ENCODE peak calls at places on chromosomes 13 and 19, in ten cellular contexts. A, C, X, P, L, J, S, H, Q and R are unnamed samples.
A peak's percentile ranks its signal among the peaks of the same experiment; 100 is the strongest.

GRCh38 chr19:54145541-54146158 is 8.1 kb downstream of the CNOT3 start:
- DNase-seq in J (no peak), H (no peak), L (no peak), X (no peak), C (no peak), Q (no peak), S (no peak), P (no peak), A (no peak), R (no peak)

GRCh38 chr19:23255700-23256099 is 5.5 kb upstream of the ZNF724 start:
- DNase-seq in P (no peak), A (no peak), J (no peak), L (no peak), X (no peak), C (no peak), S (no peak), H (no peak), Q (no peak), R (no peak)

GRCh38 chr13:109821038-109821545 is 34.7 kb upstream of the IRS2 start:
- DNase-seq in A (no peak), C (no peak), H (no peak), X (no peak), S (no peak), Q (no peak), J (no peak), L (peak; percentile 66), P (no peak), R (no peak)

GRCh38 chr13:72542241-72542640 is 185.2 kb downstream of the MZT1 start:
- DNase-seq in P (no peak), J (no peak), C (no peak), Q (no peak), H (no peak), L (no peak), X (no peak), A (no peak), S (no peak), R (no peak)

GRCh38 chr19:7979011-7979410 is 26.4 kb downstream of the ELAVL1 start:
- DNase-seq in H (no peak), X (no peak), P (no peak), C (no peak), J (no peak), A (no peak), Q (no peak), L (no peak), S (no peak), R (no peak)

GRCh38 chr19:42794751-42795150 is 29.3 kb upstream of the PSG8 start:
- DNase-seq in C (no peak), H (no peak), A (no peak), L (no peak), S (no peak), Q (no peak), X (no peak), J (no peak), P (no peak), R (no peak)

GRCh38 chr13:80274643-80275042 is 66.3 kb downstream of the SPRY2 start:
- DNase-seq in A (peak; percentile 36), J (no peak), P (no peak), C (no peak), H (no peak), L (no peak), S (no peak), Q (no peak), X (no peak), R (no peak)

GRCh38 chr19:43664008-43664407 is 6.0 kb downstream of the PLAUR start:
- DNase-seq in H (no peak), X (no peak), A (no peak), S (peak; percentile 33), J (no peak), L (no peak), Q (no peak), P (peak; percentile 64), C (no peak), R (no peak)

GRCh38 chr19:10514211-10515145 is 2.8 kb downstream of the S1PR5 start:
- DNase-seq in S (no peak), J (no peak), X (no peak), A (no peak), H (no peak), C (no peak), P (peak; percentile 48), Q (no peak), L (no peak), R (no peak)

GRCh38 chr13:51396352-51396751 is 56.5 kb downstream of the INTS6 start:
- DNase-seq in C (no peak), X (no peak), J (peak; percentile 49), P (no peak), Q (no peak), A (no peak), H (no peak), L (no peak), S (no peak), R (no peak)

GRCh38 chr13:26785845-26786630 is 25.5 kb upstream of the GPR12 start:
- DNase-seq in H (peak; percentile 17), Q (no peak), C (no peak), X (no peak), S (peak; percentile 14), P (peak; percentile 61), J (no peak), L (no peak), A (no peak), R (no peak)

GRCh38 chr19:49157445-49158224 is at the start of gene TRPM4:
- DNase-seq in H (no peak), J (peak; percentile 74), C (no peak), Q (no peak), X (peak; percentile 80), A (peak; percentile 92), L (peak; percentile 74), S (peak; percentile 97), P (peak; percentile 49), R (peak; percentile 87)

GRCh38 chr13:52849727-52850395 is 1.4 kb upstream of the PCDH8 start:
- DNase-seq in S (no peak), Q (no peak), C (no peak), A (no peak), J (no peak), X (no peak), H (no peak), L (no peak), P (no peak), R (no peak)

GRCh38 chr13:60120617-60121016 is 43.1 kb downstream of the DIAPH3 start:
- DNase-seq in Q (no peak), X (no peak), A (no peak), L (no peak), S (no peak), P (no peak), H (no peak), J (no peak), C (no peak), R (no peak)

GRCh38 chr19:45215391-45216191 is 29.6 kb downstream of the EXOC3L2 start:
- DNase-seq in X (no peak), A (peak; percentile 50), Q (no peak), P (no peak), L (peak; percentile 28), H (no peak), S (peak; percentile 17), J (no peak), C (no peak), R (no peak)

GRCh38 chr13:30872195-30872594 is 33.9 kb upstream of the MEDAG start:
- DNase-seq in L (no peak), X (no peak), P (no peak), J (no peak), Q (no peak), H (no peak), A (no peak), C (no peak), S (no peak), R (no peak)

GRCh38 chr19:42178791-42179500 is 38.5 kb downstream of the DEDD2 start:
- DNase-seq in C (no peak), P (no peak), H (no peak), L (no peak), S (no peak), X (no peak), J (no peak), Q (no peak), A (no peak), R (no peak)

GRCh38 chr19:53847555-53847954 is 20.1 kb upstream of the MYADM start:
- DNase-seq in L (no peak), P (no peak), C (no peak), H (no peak), S (no peak), J (no peak), A (no peak), Q (no peak), X (no peak), R (no peak)

GRCh38 chr19:42250666-42251531 is 4.0 kb downstream of the ERF start:
- DNase-seq in J (peak; percentile 68), P (no peak), A (peak; percentile 39), L (no peak), Q (no peak), H (no peak), C (no peak), S (no peak), X (peak; percentile 49), R (no peak)

GRCh38 chr19:47661571-47661970 is 51.7 kb upstream of the EHD2 start:
- DNase-seq in L (no peak), C (no peak), H (no peak), Q (no peak), J (no peak), X (no peak), S (no peak), P (no peak), A (no peak), R (no peak)

GRCh38 chr13:80239571-80240255 is 101.2 kb downstream of the SPRY2 start:
- DNase-seq in Q (no peak), P (no peak), J (peak; percentile 53), C (no peak), S (no peak), L (no peak), H (no peak), A (peak; percentile 83), X (no peak), R (no peak)

GRCh38 chr19:18259848-18260247 is 14.4 kb downstream of the IQCN start:
- DNase-seq in A (no peak), J (no peak), X (peak; percentile 14), L (no peak), P (no peak), Q (no peak), C (no peak), H (no peak), S (no peak), R (no peak)

GRCh38 chr19:57888107-57888493 is 737 bp downstream of the ZNF814 start:
- DNase-seq in J (no peak), S (no peak), H (no peak), A (peak; percentile 55), C (no peak), P (no peak), X (no peak), Q (no peak), L (no peak), R (no peak)

GRCh38 chr13:101706651-101707050 is 254.2 kb downstream of the ITGBL1 start:
- DNase-seq in P (peak; percentile 11), H (no peak), J (peak; percentile 99), A (peak; percentile 92), L (no peak), S (no peak), Q (peak; percentile 96), X (no peak), C (peak; percentile 80), R (no peak)

GRCh38 chr19:31528261-31528660 is 179.0 kb upstream of the TSHZ3 start:
- DNase-seq in J (no peak), P (no peak), H (no peak), L (no peak), C (no peak), A (no peak), S (no peak), Q (no peak), X (no peak), R (no peak)

GRCh38 chr19:40549007-40549708 is 27.5 kb upstream of the SHKBP1 start:
- DNase-seq in A (peak; percentile 69), C (no peak), S (peak; percentile 37), J (peak; percentile 50), H (peak; percentile 64), Q (peak; percentile 8), P (peak; percentile 74), L (no peak), X (peak; percentile 56), R (no peak)